ENCODE peak calls at places on chromosomes 16 and 17, in ten cellular contexts. Z, J, F, A, U, I, O, G, H and D are unnamed samples.

GRCh38 chr17:27439342-27439741 is 16.9 kb upstream of the KSR1 start:
- DNase-seq in A (no peak), I (no peak), O (no peak), F (no peak), G (no peak), J (no peak), Z (no peak), U (no peak), H (no peak), D (no peak)

GRCh38 chr17:55710829-55711496 is 11.7 kb downstream of the TMEM100 start:
- DNase-seq in I (no peak), U (no peak), Z (no peak), F (no peak), A (no peak), G (no peak), O (peak; percentile 7), J (no peak), H (no peak), D (no peak)

GRCh38 chr16:3879258-3879886 is 1.1 kb downstream of the CREBBP start:
- DNase-seq in J (no peak), U (no peak), G (peak; percentile 36), O (peak; percentile 62), I (no peak), Z (peak; percentile 36), H (no peak), A (no peak), F (peak; percentile 54), D (no peak)

GRCh38 chr16:70331091-70331490 is 15.6 kb upstream of the DDX19A start:
- DNase-seq in O (no peak), J (no peak), U (no peak), H (no peak), Z (no peak), A (no peak), I (no peak), G (no peak), F (no peak), D (no peak)

GRCh38 chr16:85752511-85753420 is 1.9 kb upstream of the C16orf74 start:
- DNase-seq in Z (no peak), A (peak; percentile 72), U (no peak), I (peak; percentile 52), G (peak; percentile 30), O (peak; percentile 88), F (peak; percentile 78), J (peak; percentile 62), H (peak; percentile 67), D (no peak)

GRCh38 chr17:76791053-76791980 is 53.4 kb downstream of the MFSD11 start:
- DNase-seq in G (no peak), U (no peak), O (no peak), I (peak; percentile 19), F (no peak), J (peak; percentile 38), H (peak; percentile 36), Z (peak; percentile 90), A (peak; percentile 49), D (no peak)

GRCh38 chr17:32502710-32503109 is 15.9 kb downstream of the CDK5R1 start:
- DNase-seq in U (no peak), Z (no peak), A (no peak), J (no peak), O (no peak), G (no peak), F (no peak), I (no peak), H (no peak), D (no peak)

GRCh38 chr17:60514053-60514452 is 12.0 kb downstream of the APPBP2 start:
- DNase-seq in I (no peak), G (no peak), J (no peak), A (no peak), U (no peak), F (no peak), O (peak; percentile 15), H (no peak), Z (no peak), D (no peak)

GRCh38 chr17:75059369-75060345 is 12.6 kb downstream of the KCTD2 start:
- DNase-seq in U (peak; percentile 50), G (peak; percentile 36), F (no peak), I (peak; percentile 47), H (no peak), A (peak; percentile 75), J (peak; percentile 81), Z (peak; percentile 42), O (no peak), D (no peak)

DNA sequence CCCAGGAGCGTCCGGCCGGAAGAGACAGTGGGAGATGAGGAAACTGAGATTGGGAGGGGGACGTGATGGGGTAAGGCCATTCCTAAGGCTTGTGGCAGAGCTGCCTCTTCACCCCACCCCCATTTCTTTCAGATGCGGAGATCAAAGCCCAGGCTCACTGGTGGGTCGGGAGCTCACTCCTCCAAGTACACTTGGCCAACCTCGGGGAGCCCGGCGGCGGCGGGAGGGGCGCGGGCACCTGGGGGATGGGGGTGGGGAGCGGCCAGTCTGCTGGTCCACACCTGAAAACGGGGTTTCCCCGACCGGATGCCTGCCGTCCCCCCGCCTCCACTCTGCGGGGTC is 17.7 kb upstream of the CBX8 start:
- DNase-seq in F (peak; percentile 29), Z (no peak), O (peak; percentile 83), J (no peak), U (no peak), A (no peak), I (no peak), H (no peak), G (no peak), D (no peak)
- H3K4me3 ChIP-seq in F (peak overlapping the region; percentile 25), Z (no peak overlapping the region), O (no peak overlapping the region), J (no peak overlapping the region), U (peak overlapping the region; percentile 39), A (no peak overlapping the region), I (no peak overlapping the region), H (no peak overlapping the region), G (peak overlapping the region; percentile 45), D (no peak overlapping the region)

GRCh38 chr16:10265770-10266615 is 83.8 kb upstream of the GRIN2A start:
- DNase-seq in H (no peak), G (no peak), U (no peak), Z (no peak), I (no peak), O (no peak), A (no peak), J (no peak), F (no peak), D (no peak)
- H3K4me3 ChIP-seq in H (no peak overlapping the region), G (no peak overlapping the region), U (no peak overlapping the region), Z (no peak overlapping the region), I (no peak overlapping the region), O (no peak overlapping the region), A (no peak overlapping the region), J (no peak overlapping the region), F (no peak overlapping the region), D (no peak overlapping the region)

GRCh38 chr17:81403040-81403467 is 7.8 kb downstream of the BAHCC1 start:
- DNase-seq in O (peak; percentile 85), U (no peak), F (peak; percentile 60), I (no peak), G (no peak), J (peak; percentile 46), H (no peak), A (no peak), Z (peak; percentile 88), D (no peak)
- H3K4me3 ChIP-seq in O (no peak overlapping the region), U (no peak overlapping the region), F (no peak overlapping the region), I (no peak overlapping the region), G (peak overlapping the region; percentile 96), J (no peak overlapping the region), H (no peak overlapping the region), A (no peak overlapping the region), Z (peak overlapping the region; percentile 11), D (no peak overlapping the region)

GRCh38 chr17:8250101-8250500 is 1.0 kb downstream of the PFAS start:
- DNase-seq in G (no peak), O (no peak), U (no peak), H (no peak), F (no peak), Z (no peak), A (no peak), J (no peak), I (no peak), D (no peak)

GRCh38 chr17:8253801-8254200 is 4.7 kb downstream of the PFAS start:
- DNase-seq in F (peak; percentile 18), U (no peak), J (no peak), A (peak; percentile 8), G (no peak), H (peak; percentile 47), I (no peak), Z (no peak), O (peak; percentile 80), D (no peak)

GRCh38 chr17:8244768-8245167 is 3.1 kb downstream of the CTC1 start:
- DNase-seq in F (no peak), J (no peak), A (no peak), O (no peak), U (no peak), Z (no peak), H (no peak), I (no peak), G (no peak), D (no peak)

GRCh38 chr17:8249621-8250020 is 532 bp downstream of the PFAS start:
- DNase-seq in G (no peak), J (no peak), Z (no peak), A (no peak), I (no peak), U (no peak), O (no peak), F (no peak), H (no peak), D (no peak)

GRCh38 chr17:8248751-8249607 is at the start of gene PFAS:
- DNase-seq in O (peak; percentile 98), I (peak; percentile 94), Z (peak; percentile 89), U (peak; percentile 93), H (peak; percentile 95), A (peak; percentile 95), G (peak; percentile 97), F (peak; percentile 97), J (peak; percentile 89), D (peak; percentile 63)
- H3K4me3 ChIP-seq in O (peak within 1 kb of the TSS; percentile 96), I (peak within 1 kb of the TSS; percentile 72), Z (peak within 1 kb of the TSS; percentile 67), U (peak within 1 kb of the TSS; percentile 93), H (peak within 1 kb of the TSS; percentile 45), A (peak within 1 kb of the TSS; percentile 78), G (peak within 1 kb of the TSS; percentile 90), F (peak within 1 kb of the TSS; percentile 77), J (peak within 1 kb of the TSS; percentile 76), D (peak within 1 kb of the TSS; percentile 88)

GRCh38 chr17:77887464-77888241 is 70.8 kb upstream of the TNRC6C start:
- DNase-seq in Z (peak; percentile 44), H (peak; percentile 65), I (peak; percentile 87), U (peak; percentile 58), G (peak; percentile 88), F (peak; percentile 47), A (peak; percentile 87), O (no peak), J (peak; percentile 76), D (no peak)
- H3K4me3 ChIP-seq in Z (peak overlapping the region; percentile 33), H (peak overlapping the region; percentile 29), I (peak overlapping the region; percentile 49), U (peak overlapping the region; percentile 74), G (peak overlapping the region; percentile 74), F (peak overlapping the region; percentile 18), A (peak overlapping the region; percentile 37), O (peak overlapping the region; percentile 68), J (peak overlapping the region; percentile 45), D (peak overlapping the region; percentile 44)

DNA sequence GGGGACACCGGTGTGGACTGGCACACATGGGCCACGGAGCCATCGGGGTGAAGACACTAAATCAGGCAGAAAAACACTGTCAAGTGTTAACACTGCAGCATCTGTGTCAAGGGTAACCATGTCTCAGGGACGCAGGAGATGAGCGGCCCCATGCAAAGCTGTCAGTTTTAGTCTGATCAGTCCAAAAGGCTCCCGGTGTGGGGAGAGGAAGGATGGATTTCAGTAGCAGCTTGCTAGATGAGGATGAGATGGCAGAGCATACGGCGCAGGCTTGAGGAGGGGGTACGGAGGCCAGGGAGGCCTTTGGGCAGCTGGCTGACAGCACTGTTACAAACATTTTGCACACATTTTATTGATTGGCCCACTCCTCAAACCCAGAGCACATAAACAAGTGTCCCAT is 98.1 kb downstream of the GNAO1 start:
- DNase-seq in J (no peak), O (no peak), G (no peak), F (no peak), U (no peak), I (no peak), H (no peak), A (no peak), Z (no peak), D (no peak)
- H3K4me3 ChIP-seq in J (no peak overlapping the region), O (no peak overlapping the region), G (no peak overlapping the region), F (no peak overlapping the region), U (no peak overlapping the region), I (no peak overlapping the region), H (no peak overlapping the region), A (no peak overlapping the region), Z (no peak overlapping the region), D (no peak overlapping the region)